ENCODE peak calls at places on chromosomes 6 and 20, in six cellular contexts. S is suprapubic skin, I is tibial nerve, G is Peyer's patch, B is ovary, L is A549. Z is an unnamed sample. For H3K4me1, the result is how much of the 10 kb centered on the place peaks cover.

GRCh38 chr6:16752206-16752867 is 8.9 kb downstream of the ATXN1 start:
- DNase-seq in S (no peak), I (no peak), G (no peak), B (no peak), L (peak), Z (no peak)

GRCh38 chr20:54237544-54237943 is 29.7 kb downstream of the PFDN4 start:
- DNase-seq in S (no peak), I (no peak), G (no peak), B (no peak), L (no peak), Z (no peak)

GRCh38 chr6:42200035-42200434 is 5.3 kb upstream of the GUCA1B start:
- DNase-seq in S (no peak), I (no peak), G (no peak), B (no peak), L (no peak), Z (no peak)

GRCh38 chr20:22616551-22616950 is 32.2 kb upstream of the FOXA2 start:
- DNase-seq in S (no peak), I (no peak), G (no peak), B (no peak), L (no peak), Z (no peak)

GRCh38 chr6:106223300-106223930 is 102.1 kb downstream of the ATG5 start:
- DNase-seq in S (peak), I (peak), G (peak), B (peak), L (peak), Z (peak)

GRCh38 chr6:22653980-22654610 is 84.7 kb downstream of the HDGFL1 start:
- DNase-seq in S (no peak), I (no peak), G (no peak), B (no peak), L (no peak), Z (no peak)

GRCh38 chr20:50009521-50010454 is 27.0 kb downstream of the SNAI1 start:
- DNase-seq in S (no peak), I (no peak), G (no peak), B (no peak), L (no peak), Z (no peak)

GRCh38 chr6:96522469-96523009 is 933 bp downstream of the UFL1 start:
- DNase-seq in S (no peak), I (no peak), G (no peak), B (no peak), L (no peak), Z (no peak)

GRCh38 chr6:152309648-152310047 is 327.5 kb downstream of the SYNE1 start:
- DNase-seq in S (no peak), I (no peak), G (peak), B (no peak), L (no peak), Z (no peak)

GRCh38 chr20:51966296-51966971 is 164.1 kb upstream of the SALL4 start:
- DNase-seq in S (no peak), I (peak), G (peak), B (peak), L (peak), Z (peak)

GRCh38 chr6:158642097-158642601 is 2.4 kb downstream of the DYNLT1 start:
- DNase-seq in S (peak), I (no peak), G (no peak), B (no peak), L (no peak), Z (peak)

GRCh38 chr20:50826121-50826520 is 31.3 kb downstream of the BCAS4 start:
- DNase-seq in S (no peak), I (no peak), G (no peak), B (no peak), L (no peak), Z (no peak)

GRCh38 chr6:8578006-8578405 is 142.7 kb upstream of the SLC35B3 start:
- DNase-seq in S (no peak), I (no peak), G (no peak), B (no peak), L (no peak), Z (no peak)

GRCh38 chr20:63857751-63858392 is 3.4 kb upstream of the ABHD16B start:
- DNase-seq in S (peak), I (no peak), G (no peak), B (peak), L (no peak), Z (no peak)
- H3K4me3 ChIP-seq in S (no peak), I (no peak), G (no peak), B (no peak), L (no peak), Z (no peak)

DNA sequence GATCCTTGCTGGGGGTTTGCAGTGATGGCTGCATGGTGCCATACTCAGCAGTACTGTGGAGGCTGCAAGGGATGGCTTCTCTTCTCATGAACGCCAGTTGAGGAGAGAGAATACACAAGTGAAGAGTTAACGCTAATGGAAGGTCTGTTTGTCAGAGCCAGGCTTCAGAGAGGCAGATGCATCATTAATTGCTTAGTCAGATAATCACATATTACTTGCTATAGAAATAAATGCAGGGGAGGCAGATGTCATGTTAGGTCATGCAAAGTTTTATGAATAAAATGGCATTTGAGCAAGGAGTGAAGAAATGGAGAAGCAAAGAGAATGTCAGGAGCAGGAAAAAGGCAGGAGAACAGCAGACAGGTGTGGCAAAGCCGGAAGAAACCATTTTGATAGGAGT is 51.2 kb downstream of the CDS2 start:
- DNase-seq in S (no peak), I (no peak), G (no peak), B (no peak), L (no peak), Z (no peak)
- H3K4me1 ChIP-seq in S (under half), I (under half), G (under half), B (under half), L (under half), Z (under half)

DNA sequence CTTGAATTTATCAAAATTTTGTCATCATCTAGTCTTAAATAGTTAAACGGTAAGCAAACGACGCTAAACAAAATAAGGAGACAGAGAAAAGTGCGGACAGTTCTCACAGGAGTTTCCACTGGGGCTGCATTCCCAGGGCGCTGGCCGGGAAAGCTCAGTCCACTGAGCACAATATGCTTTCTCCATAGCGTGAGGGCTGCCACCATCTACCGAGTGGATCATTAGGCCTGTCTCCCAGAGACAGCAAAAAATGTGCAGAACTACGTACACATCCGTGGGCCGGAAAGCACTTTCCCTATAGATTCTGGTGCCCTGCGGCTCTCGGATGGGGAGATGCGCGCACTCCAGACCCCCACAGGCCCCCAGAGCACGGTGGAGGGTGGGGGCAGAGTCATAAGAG is 84.9 kb downstream of the THBS2 start:
- DNase-seq in S (no peak), I (no peak), G (no peak), B (no peak), L (no peak), Z (no peak)
- H3K27ac ChIP-seq in S (no peak), I (no peak), G (no peak), B (no peak), L (no peak), Z (no peak)

DNA sequence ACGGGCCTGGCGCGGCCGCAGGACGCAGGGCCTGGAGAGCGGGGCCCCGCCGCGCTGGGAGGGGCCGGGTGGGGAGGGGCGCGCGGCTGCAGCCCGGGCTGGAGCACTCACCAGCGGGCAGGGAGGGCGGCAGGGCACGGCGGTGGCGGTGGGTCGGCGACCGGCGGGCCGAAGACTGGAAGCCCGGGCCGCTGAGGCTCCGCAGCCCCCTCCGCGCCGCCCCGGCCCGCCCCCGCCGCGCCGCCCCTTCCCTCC is at the start of gene GATA5:
- DNase-seq in S (no peak), I (no peak), G (no peak), B (no peak), L (no peak), Z (no peak)
- H3K4me3 ChIP-seq in S (peak), I (peak), G (peak), B (peak), L (peak), Z (peak)

GRCh38 chr6:137848672-137849071 is 18.4 kb upstream of the TNFAIP3 start:
- DNase-seq in S (no peak), I (no peak), G (no peak), B (no peak), L (no peak), Z (no peak)
- H3K4me1 ChIP-seq in S (under half), I (under half), G (under half), B (under half), L (under half), Z (under half)

DNA sequence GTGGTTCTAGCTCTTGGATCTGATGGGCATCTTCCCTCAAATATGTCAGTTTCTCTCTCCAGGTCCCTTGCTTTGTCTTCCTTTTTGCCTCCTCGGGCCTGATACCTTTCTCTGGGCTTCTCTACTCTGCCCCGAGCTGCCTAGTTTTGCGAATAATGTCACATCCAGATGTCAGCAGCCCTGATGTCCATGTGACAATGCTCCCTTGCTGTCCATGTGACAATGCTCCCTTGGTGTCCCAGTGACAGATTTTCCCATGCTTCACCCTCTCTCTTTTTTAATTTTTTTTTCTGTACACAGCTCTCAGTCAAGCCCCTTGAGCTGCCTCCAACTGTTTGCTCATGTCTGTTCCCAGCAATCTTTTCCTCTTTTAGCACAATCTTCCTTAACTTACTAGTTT is 6.4 kb downstream of the TRAF3IP2 start:
- DNase-seq in S (no peak), I (no peak), G (no peak), B (no peak), L (no peak), Z (no peak)
- H3K27ac ChIP-seq in S (peak), I (no peak), G (no peak), B (no peak), L (no peak), Z (peak)

GRCh38 chr20:44217342-44218092 is 6.9 kb upstream of the OSER1 start:
- DNase-seq in S (peak), I (peak), G (peak), B (peak), L (peak), Z (peak)
- H3K4me3 ChIP-seq in S (no peak), I (no peak), G (peak), B (no peak), L (no peak), Z (no peak)